ENCODE peak calls at places on chromosome 17, in five cellular contexts. One of them, this sample, is unnamed.

GRCh38 chr17:21129023-21129681 is 2.4 kb downstream of the DHRS7B start:
- DNase-seq in K562: no peak
- DNase-seq in GM12878: no peak
- DNase-seq in H1: no peak
- DNase-seq in HepG2: peak; percentile 22
- DNase-seq in this sample: peak; percentile 67

GRCh38 chr17:73293480-73293911 is 18.3 kb downstream of the CDC42EP4 start:
- DNase-seq in K562: no peak
- DNase-seq in GM12878: no peak
- DNase-seq in H1: no peak
- DNase-seq in HepG2: no peak
- DNase-seq in this sample: peak; percentile 36

GRCh38 chr17:14038206-14038605 is 31.1 kb upstream of the COX10 start:
- DNase-seq in K562: no peak
- DNase-seq in GM12878: no peak
- DNase-seq in H1: no peak
- DNase-seq in HepG2: no peak
- DNase-seq in this sample: no peak

GRCh38 chr17:15920758-15921239 is 24.1 kb upstream of the ADORA2B start:
- DNase-seq in K562: peak; percentile 37
- DNase-seq in GM12878: no peak
- DNase-seq in H1: no peak
- DNase-seq in HepG2: peak; percentile 77
- DNase-seq in this sample: peak; percentile 77

GRCh38 chr17:81523139-81524062 is 4.8 kb upstream of the FSCN2 start:
- DNase-seq in K562: peak; percentile 57
- DNase-seq in GM12878: no peak
- DNase-seq in H1: no peak
- DNase-seq in HepG2: peak; percentile 77
- DNase-seq in this sample: no peak

GRCh38 chr17:53912117-53912516 is 89.4 kb downstream of the KIF2B start:
- DNase-seq in K562: no peak
- DNase-seq in GM12878: no peak
- DNase-seq in H1: no peak
- DNase-seq in HepG2: peak; percentile 21
- DNase-seq in this sample: no peak

GRCh38 chr17:4664230-4664629 is 22.8 kb upstream of the ALOX15 start:
- DNase-seq in K562: no peak
- DNase-seq in GM12878: no peak
- DNase-seq in H1: no peak
- DNase-seq in HepG2: no peak
- DNase-seq in this sample: no peak

GRCh38 chr17:40358323-40359038 is 6.1 kb downstream of the GJD3 start:
- DNase-seq in K562: peak; percentile 91
- DNase-seq in GM12878: no peak
- DNase-seq in H1: no peak
- DNase-seq in HepG2: peak; percentile 79
- DNase-seq in this sample: peak; percentile 96

GRCh38 chr17:65474658-65475057 is 86.8 kb downstream of the AXIN2 start:
- DNase-seq in K562: peak; percentile 63
- DNase-seq in GM12878: no peak
- DNase-seq in H1: no peak
- DNase-seq in HepG2: no peak
- DNase-seq in this sample: peak; percentile 26

GRCh38 chr17:42835732-42836131 is 2.5 kb downstream of the PSME3 start:
- DNase-seq in K562: no peak
- DNase-seq in GM12878: no peak
- DNase-seq in H1: no peak
- DNase-seq in HepG2: no peak
- DNase-seq in this sample: no peak

GRCh38 chr17:42833771-42834422 is 700 bp downstream of the PSME3 start:
- DNase-seq in K562: no peak
- DNase-seq in GM12878: no peak
- DNase-seq in H1: no peak
- DNase-seq in HepG2: no peak
- DNase-seq in this sample: no peak

GRCh38 chr17:42830971-42831370 is 2.2 kb upstream of the PSME3 start:
- DNase-seq in K562: no peak
- DNase-seq in GM12878: no peak
- DNase-seq in H1: no peak
- DNase-seq in HepG2: no peak
- DNase-seq in this sample: no peak

GRCh38 chr17:42832934-42833770 is at the start of gene PSME3:
- DNase-seq in K562: peak; percentile 90
- DNase-seq in GM12878: peak; percentile 59
- DNase-seq in H1: peak; percentile 54
- DNase-seq in HepG2: peak; percentile 88
- DNase-seq in this sample: peak; percentile 92

DNA sequence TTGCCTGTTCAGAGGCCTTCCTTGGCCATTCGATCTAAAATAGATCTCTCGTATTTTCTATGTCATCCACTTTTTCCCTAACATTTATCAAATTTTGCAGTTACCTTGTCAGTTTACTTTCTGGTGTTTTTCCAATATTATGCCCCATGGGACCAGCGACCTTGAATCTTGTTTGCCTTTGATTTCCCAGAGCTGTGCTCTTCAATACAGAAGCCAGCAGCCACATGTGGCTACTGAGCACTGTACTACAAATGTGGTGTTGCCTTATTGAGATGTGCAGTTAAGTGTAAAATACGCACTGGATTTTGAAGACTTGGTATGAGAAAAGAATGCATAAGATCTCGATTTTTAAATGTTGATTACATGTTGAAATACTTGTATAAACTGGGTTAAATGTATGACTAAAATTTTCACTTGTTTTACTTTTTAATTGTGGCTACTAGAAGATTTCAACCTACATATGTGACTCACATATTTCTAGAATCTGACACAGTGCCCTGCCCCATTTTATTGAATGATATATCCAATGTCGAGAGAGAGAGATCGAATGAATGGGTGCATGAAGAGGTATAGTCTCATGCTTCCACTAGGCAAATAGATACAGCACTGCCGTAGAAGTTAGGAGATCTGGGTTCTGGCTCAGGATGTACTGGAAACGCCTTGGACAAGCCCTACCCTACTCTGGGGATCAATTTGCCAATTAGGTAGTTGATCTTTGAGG is 824 bp upstream of the PSME3 start:
- DNase-seq in K562: peak; percentile 34
- DNase-seq in GM12878: no peak
- DNase-seq in H1: no peak
- DNase-seq in HepG2: peak; percentile 76
- DNase-seq in this sample: peak; percentile 27
- TF ChIP-seq KDM1A in K562: no peak
- TF ChIP-seq KDM1A in GM12878: no peak
- TF ChIP-seq KDM1A in H1: no peak
- TF ChIP-seq KDM1A in HepG2: no peak
- TF ChIP-seq KDM1A in this sample: no peak

GRCh38 chr17:48479014-48479402 is 49.0 kb upstream of the SKAP1 start:
- DNase-seq in K562: no peak
- DNase-seq in GM12878: no peak
- DNase-seq in H1: no peak
- DNase-seq in HepG2: no peak
- DNase-seq in this sample: no peak

GRCh38 chr17:48477235-48477634 is 47.2 kb upstream of the SKAP1 start:
- DNase-seq in K562: no peak
- DNase-seq in GM12878: no peak
- DNase-seq in H1: no peak
- DNase-seq in HepG2: no peak
- DNase-seq in this sample: no peak

GRCh38 chr17:48483471-48484131 is 47.2 kb downstream of the HOXB1 start:
- DNase-seq in K562: peak; percentile 27
- DNase-seq in GM12878: no peak
- DNase-seq in H1: no peak
- DNase-seq in HepG2: no peak
- DNase-seq in this sample: no peak

GRCh38 chr17:48483004-48483403 is 47.8 kb downstream of the HOXB1 start:
- DNase-seq in K562: no peak
- DNase-seq in GM12878: no peak
- DNase-seq in H1: no peak
- DNase-seq in HepG2: no peak
- DNase-seq in this sample: no peak

GRCh38 chr17:48478224-48479013 is 48.4 kb upstream of the SKAP1 start:
- DNase-seq in K562: peak; percentile 63
- DNase-seq in GM12878: peak; percentile 84
- DNase-seq in H1: no peak
- DNase-seq in HepG2: no peak
- DNase-seq in this sample: no peak
- TF ChIP-seq RFX5 in K562: no peak
- TF ChIP-seq RFX5 in GM12878: no peak
- TF ChIP-seq RFX5 in H1: no peak
- TF ChIP-seq RFX5 in HepG2: no peak
- TF ChIP-seq RFX5 in this sample: no peak

DNA sequence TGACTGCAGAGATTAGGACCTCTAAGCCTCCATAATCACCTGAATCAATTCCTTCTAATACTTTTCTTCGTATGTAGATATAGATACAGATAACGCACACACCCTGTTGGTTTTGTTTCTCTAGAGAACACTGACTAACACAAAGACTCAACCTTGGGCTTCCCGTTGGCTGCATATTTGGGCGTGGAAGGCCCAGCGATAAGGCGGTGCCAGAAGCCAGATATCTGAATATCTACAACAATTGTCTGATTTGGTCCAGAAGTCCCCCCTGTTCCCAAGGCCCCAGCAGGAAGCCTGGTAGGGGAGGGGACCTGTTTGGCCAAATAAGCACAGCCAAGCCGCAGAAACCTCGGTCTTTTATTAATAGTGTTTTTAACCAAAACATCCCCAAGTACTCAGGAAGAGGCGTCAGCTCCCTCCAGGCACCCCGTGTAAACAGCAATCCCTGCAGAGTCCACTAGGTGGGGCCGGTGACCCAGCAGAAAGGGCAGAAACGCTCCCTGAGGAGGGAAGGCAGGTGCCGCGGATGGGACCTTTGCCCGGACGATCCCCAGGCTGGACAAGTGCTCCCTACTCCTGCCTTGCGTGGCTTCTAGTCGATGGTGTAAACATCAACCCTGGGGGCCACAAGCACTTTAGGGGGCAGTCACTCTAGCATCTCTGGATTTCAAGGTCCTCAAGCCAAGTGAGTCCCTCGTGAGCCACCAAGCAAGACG is 56.9 kb downstream of the ABR start:
- DNase-seq in K562: peak; percentile 81
- DNase-seq in GM12878: no peak
- DNase-seq in H1: no peak
- DNase-seq in HepG2: peak; percentile 53
- DNase-seq in this sample: peak; percentile 71
- TF ChIP-seq RAD21 in K562: peak; percentile 74
- TF ChIP-seq RAD21 in GM12878: peak; percentile 88
- TF ChIP-seq RAD21 in H1: peak; percentile 87
- TF ChIP-seq RAD21 in HepG2: peak; percentile 92
- TF ChIP-seq RAD21 in this sample: peak; percentile 93

GRCh38 chr17:76714336-76714735 is 3.6 kb upstream of the MXRA7 start:
- DNase-seq in K562: no peak
- DNase-seq in GM12878: no peak
- DNase-seq in H1: no peak
- DNase-seq in HepG2: no peak
- DNase-seq in this sample: no peak

GRCh38 chr17:76709077-76709950 is 1.5 kb downstream of the MXRA7 start:
- DNase-seq in K562: no peak
- DNase-seq in GM12878: no peak
- DNase-seq in H1: no peak
- DNase-seq in HepG2: peak; percentile 41
- DNase-seq in this sample: no peak

GRCh38 chr17:76707985-76708807 is 2.6 kb downstream of the MXRA7 start:
- DNase-seq in K562: peak; percentile 58
- DNase-seq in GM12878: no peak
- DNase-seq in H1: peak; percentile 54
- DNase-seq in HepG2: peak; percentile 41
- DNase-seq in this sample: no peak

GRCh38 chr17:76713765-76714164 is 3.0 kb upstream of the MXRA7 start:
- DNase-seq in K562: no peak
- DNase-seq in GM12878: no peak
- DNase-seq in H1: no peak
- DNase-seq in HepG2: no peak
- DNase-seq in this sample: no peak

DNA sequence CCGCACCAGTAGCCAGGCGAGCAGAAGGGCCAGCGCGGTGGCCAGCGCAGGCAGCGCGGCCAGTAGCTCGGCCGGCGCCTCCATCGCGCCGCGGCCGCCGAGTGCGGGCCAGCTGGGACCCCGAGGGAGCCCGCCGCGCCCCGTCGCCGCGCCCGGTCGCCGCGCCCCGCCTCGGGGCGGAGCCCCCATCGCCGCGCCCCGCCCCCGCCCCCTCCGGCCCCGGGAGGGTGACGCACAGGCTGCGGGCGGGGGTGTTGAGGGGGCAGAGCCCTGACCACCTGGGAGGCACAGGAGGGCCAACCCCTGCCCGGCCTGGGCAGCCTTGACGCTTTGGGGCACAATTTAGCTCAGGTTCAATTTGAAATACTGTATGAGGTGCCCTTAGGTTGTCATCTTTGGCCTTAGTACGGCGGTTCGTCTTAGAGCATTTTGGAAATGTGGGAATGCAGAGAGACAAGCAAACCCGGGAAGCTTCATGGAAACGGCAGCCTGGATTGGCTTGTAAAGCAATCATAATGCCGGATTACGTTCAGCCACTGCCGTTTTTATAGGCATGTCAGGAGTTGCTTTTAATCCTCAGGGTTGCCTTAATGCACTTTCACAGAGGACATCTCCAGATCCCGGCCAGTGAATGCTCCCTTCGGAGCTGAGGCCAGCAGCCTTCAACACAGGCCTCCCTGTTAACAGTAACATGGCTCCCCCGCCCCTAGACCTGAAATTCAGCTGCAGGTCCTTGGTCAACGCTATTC is at the start of gene MXRA7:
- DNase-seq in K562: peak; percentile 93
- DNase-seq in GM12878: no peak
- DNase-seq in H1: no peak
- DNase-seq in HepG2: no peak
- DNase-seq in this sample: peak; percentile 49
- TF ChIP-seq KDM1A in K562: no peak
- TF ChIP-seq KDM1A in GM12878: no peak
- TF ChIP-seq KDM1A in H1: no peak
- TF ChIP-seq KDM1A in HepG2: no peak
- TF ChIP-seq KDM1A in this sample: no peak

DNA sequence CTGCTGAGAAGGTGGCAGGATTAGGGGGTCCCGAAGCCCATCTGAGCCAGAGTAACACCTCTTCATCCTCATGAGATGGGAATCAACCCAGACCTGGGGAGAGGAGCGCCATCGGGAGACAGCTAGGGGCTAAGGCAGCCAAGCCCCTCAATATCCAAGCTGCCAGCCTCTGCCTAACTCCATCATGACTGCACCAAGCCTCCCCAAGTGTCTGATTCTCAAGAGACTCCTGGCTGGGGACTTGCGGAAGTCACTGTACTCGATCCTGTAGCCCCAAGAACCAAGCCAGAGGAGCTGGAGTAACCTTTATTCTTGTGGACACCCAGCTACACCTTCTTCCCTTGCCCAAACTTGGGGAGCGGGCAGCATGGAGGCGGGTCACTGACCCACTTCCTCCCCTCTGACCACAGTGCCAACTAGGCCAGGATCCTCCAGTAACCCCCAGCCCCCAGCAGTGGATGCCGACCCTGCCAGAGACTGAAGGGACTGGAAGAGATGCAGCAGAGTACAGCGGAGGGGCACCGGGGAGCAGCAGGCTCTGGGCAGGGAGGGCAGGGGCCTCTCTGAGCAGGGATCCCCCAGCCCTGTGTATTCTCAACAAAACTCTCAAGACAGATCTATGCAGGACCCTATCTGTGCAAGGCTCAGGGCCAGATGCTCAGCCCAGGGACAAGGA is 13.3 kb downstream of the HDAC5 start:
- DNase-seq in K562: no peak
- DNase-seq in GM12878: no peak
- DNase-seq in H1: no peak
- DNase-seq in HepG2: no peak
- DNase-seq in this sample: no peak
- TF ChIP-seq RFX5 in K562: no peak
- TF ChIP-seq RFX5 in GM12878: no peak
- TF ChIP-seq RFX5 in H1: no peak
- TF ChIP-seq RFX5 in HepG2: no peak
- TF ChIP-seq RFX5 in this sample: no peak